ENCODE peak calls at places on chromosomes 6 and 20, in five cellular contexts. A is SK-N-SH, U is HepG2, G is mesenchymal stem cell, R is trophoblast cell. M is an unnamed sample. For H3K27me3, the result is how much of the 10 kb centered on the place peaks cover.

GRCh38 chr20:62362991-62363919 is 3.9 kb downstream of the LAMA5 start:
- DNase-seq in G (no peak), R (no peak), A (peak), U (no peak), M (no peak)

GRCh38 chr6:42690151-42690702 is 32.2 kb downstream of the PRPH2 start:
- DNase-seq in G (no peak), R (no peak), A (no peak), U (no peak), M (peak)

GRCh38 chr6:80637312-80637711 is 530.8 kb downstream of the BCKDHB start:
- DNase-seq in U (no peak), G (peak), A (no peak), R (no peak), M (peak)

GRCh38 chr6:70282906-70283461 is 19.9 kb downstream of the COL9A1 start:
- DNase-seq in U (no peak), A (peak), G (no peak), R (no peak), M (no peak)

GRCh38 chr20:23637282-23638221 is at the start of gene CST3:
- DNase-seq in A (peak), U (peak), R (peak), G (peak), M (peak)

GRCh38 chr6:53679446-53679933 is 13.9 kb upstream of the KLHL31 start:
- DNase-seq in U (peak), R (no peak), G (peak), A (peak), M (peak)

GRCh38 chr6:162612613-162613012 is 115.0 kb downstream of the PRKN start:
- DNase-seq in G (no peak), R (no peak), U (no peak), A (peak), M (no peak)

GRCh38 chr20:51592564-51592963 is 50.0 kb upstream of the NFATC2 start:
- DNase-seq in R (no peak), A (no peak), G (no peak), U (no peak), M (no peak)

GRCh38 chr20:5362771-5363170 is 46.0 kb upstream of the PROKR2 start:
- DNase-seq in U (peak), R (no peak), A (no peak), G (no peak), M (no peak)

GRCh38 chr6:3438190-3439167 is 18.4 kb downstream of the SLC22A23 start:
- DNase-seq in A (no peak), G (peak), U (peak), R (no peak), M (peak)

DNA sequence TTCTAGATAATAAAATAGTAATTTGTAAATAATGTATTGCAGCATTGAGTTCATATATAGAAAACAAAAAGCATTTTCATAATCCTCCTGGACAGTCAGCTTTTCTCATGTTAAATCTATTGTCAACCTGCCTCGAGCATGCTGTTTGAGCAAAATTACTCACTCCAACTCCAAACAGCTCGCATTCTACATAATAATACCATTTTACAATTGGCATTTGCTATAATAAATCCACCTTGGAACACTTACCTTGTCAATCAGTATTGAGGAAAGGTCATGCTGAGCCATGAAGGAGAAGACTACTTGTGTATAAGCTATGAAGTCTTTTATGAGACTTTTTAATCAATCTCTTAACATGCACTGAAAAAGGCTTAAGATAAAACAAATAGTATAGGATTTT is 682.6 kb downstream of the CBLN4 start:
- DNase-seq in U (no peak), A (no peak), R (no peak), G (no peak), M (no peak)
- H3K9ac ChIP-seq in U (no peak), A (no peak), R (no peak), G (no peak), M (no peak)

DNA sequence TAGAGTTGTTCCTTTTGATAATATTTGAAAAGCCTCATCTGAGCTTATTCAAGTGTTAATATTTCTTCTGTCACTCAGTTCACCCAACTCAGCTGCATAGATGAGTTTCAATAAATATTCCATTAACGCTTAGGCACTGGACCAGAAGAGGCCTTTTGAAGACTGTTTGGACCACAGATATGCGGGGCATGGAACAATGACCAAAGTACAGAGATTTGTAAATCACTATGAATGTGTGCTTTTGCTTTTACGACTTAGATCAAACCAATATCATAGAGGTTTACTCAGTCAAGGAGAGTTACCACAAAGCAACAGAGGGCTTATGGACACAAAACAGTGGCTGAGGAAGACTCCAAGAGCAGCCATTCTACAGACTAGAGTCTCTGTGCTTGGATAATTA is 99.9 kb downstream of the RTN4IP1 start:
- DNase-seq in A (no peak), G (no peak), U (no peak), R (no peak), M (no peak)
- H2AFZ ChIP-seq in A (no peak), G (no peak), U (no peak), R (no peak), M (no peak)

DNA sequence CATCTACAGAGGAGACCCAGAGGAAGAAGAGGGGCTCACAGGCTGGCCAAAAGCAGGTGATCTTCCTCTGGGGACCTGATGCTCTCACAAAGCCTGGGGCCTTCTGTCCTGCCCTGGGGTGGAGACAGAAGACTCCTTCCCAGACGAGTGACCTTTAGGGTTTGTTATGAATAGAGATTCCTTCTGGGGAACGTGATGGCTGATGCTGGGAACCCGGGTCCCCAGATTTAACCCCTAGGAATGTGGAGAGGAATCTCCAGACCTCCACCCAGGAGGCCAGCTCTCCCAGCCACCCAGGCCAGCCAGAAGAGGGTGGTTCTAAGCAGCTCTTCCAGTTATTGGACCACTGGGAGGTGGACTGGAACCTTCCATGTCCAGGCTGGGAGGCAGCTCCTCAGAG is 16.8 kb upstream of the CCN5 start:
- DNase-seq in G (no peak), U (no peak), A (no peak), R (no peak), M (no peak)
- H3K27me3 ChIP-seq in G (under half), U (under half), A (under half), R (under half), M (under half)

GRCh38 chr6:158067436-158068015 is 85.9 kb downstream of the SYNJ2 start:
- DNase-seq in U (no peak), G (no peak), R (no peak), A (no peak), M (no peak)

GRCh38 chr6:158070513-158070912 is 88.8 kb downstream of the SYNJ2 start:
- DNase-seq in A (no peak), U (no peak), G (no peak), R (no peak), M (no peak)

GRCh38 chr6:158069800-158070195 is 88.1 kb downstream of the SYNJ2 start:
- DNase-seq in G (peak), R (no peak), U (no peak), A (no peak), M (peak)

GRCh38 chr6:158068156-158068892 is 86.7 kb downstream of the SYNJ2 start:
- DNase-seq in G (no peak), R (no peak), U (no peak), A (no peak), M (no peak)

DNA sequence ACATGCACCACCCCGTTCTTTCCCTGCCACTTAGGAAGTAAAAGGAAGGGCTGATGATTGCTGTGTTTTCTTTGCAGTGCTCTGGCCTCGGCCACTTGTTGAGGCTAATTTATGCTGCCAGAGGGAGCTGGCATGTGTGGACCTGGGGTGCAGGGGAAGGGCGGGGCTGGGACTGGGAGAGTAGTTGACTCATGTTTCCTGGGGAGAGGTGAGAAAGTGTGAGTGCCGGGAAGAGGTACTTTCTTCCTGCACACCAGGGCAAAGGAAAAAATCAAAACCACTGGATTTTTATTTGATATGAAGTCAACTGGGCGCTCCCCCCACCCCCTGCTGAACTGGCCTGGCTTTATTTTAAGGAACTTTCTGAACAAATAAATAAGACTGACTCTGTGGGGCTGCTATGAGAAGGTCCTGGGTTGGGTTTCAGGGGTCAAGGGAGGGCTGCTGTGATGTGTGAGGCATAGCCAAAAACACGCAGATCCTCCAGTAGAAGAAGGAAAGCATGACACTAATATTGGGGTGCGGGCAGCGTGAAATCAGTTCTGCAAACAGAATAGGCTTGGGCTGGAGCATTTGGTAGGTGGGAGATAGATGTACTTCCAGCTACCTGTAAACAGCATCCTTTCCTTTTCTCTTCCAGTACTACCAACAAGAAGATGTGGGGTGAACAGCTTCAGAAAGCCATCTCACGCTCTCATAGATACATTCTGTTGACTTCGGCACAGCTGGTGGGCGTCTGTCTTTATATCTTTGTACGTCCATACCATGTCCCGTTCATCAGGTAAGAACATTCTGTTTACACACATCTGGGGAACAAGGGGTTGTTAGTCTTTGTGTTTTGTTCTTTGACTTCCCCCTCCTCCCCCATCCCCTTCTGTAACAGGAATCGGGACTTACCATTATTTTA is 87.5 kb downstream of the SYNJ2 start:
- DNase-seq in G (peak), A (no peak), U (no peak), R (no peak), M (peak)
- H3K9ac ChIP-seq in G (peak), A (peak), U (no peak), R (no peak), M (peak)

GRCh38 chr6:152273638-152274037 is 363.5 kb downstream of the SYNE1 start:
- DNase-seq in G (no peak), R (peak), U (no peak), A (no peak), M (no peak)
- H2AFZ ChIP-seq in G (no peak), R (peak), U (no peak), A (no peak), M (no peak)

GRCh38 chr20:56928007-56928406 is 298.9 kb downstream of the TFAP2C start:
- DNase-seq in U (no peak), A (no peak), G (no peak), R (no peak), M (no peak)
- H3K27me3 ChIP-seq in U (under half), A (half or more), G (half or more), R (under half), M (half or more)

GRCh38 chr20:31870703-31871601 is 518 bp downstream of the TTLL9 start:
- DNase-seq in G (no peak), R (no peak), A (no peak), U (no peak), M (peak)
- H3K9ac ChIP-seq in G (peak), R (no peak), A (peak), U (peak), M (peak)

DNA sequence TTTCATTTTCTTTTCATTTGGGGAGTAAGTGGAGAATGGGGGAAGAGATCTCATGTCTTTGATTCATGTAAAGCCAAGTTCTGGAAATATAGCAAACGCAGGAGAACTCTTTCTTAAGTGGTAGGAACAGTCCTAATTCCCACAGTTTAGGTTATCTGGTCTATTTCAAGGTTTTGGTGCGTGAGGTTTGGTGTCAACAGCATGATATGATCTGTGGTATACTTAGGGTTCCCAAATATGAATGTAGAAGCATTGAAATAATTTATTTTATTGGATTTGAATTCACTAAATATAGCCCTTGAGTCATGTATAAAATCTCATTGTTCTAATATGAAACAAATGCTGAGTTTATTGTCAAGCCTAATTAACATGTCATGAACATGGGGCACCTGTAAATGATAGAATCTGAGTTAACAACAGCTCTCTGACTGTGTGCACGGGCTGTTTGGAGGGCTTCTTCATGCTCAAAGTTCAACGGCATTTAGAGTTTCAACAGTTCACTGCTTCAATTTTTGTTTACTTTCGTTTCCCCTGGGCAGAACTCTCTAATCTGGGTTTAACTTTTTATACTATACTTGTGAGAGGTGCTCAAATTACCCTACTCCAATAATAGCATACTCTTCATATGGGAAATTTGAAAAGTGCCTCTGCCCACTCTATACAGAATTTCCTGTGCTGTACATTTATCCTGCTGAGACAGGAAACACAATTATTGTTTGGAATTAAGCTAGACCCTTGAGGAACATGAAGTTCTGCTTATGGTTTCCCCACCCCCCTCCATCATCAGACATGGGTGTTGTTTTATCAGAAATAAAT is 236.3 kb upstream of the ZNF217 start:
- DNase-seq in A (no peak), R (no peak), G (peak), U (peak), M (peak)
- H2AFZ ChIP-seq in A (peak), R (no peak), G (no peak), U (peak), M (peak)

GRCh38 chr6:37474316-37474715 is 25.4 kb downstream of the CCDC167 start:
- DNase-seq in G (no peak), U (no peak), A (no peak), R (no peak), M (no peak)
- H3K27me3 ChIP-seq in G (under half), U (under half), A (under half), R (under half), M (under half)

GRCh38 chr6:15510121-15510520 is 152.7 kb downstream of the DTNBP1 start:
- DNase-seq in A (no peak), U (no peak), G (no peak), R (no peak), M (no peak)
- H3K9ac ChIP-seq in A (no peak), U (no peak), G (no peak), R (no peak), M (no peak)